ENCODE peak calls at places on chromosomes 16 and 17, in seven cellular contexts. One of them, this sample, is unnamed.

GRCh38 chr17:80267391-80267790 is 6.7 kb downstream of the RNF213 start:
- DNase-seq in GM23248: no peak
- DNase-seq in esophagus squamous epithelium: no peak
- DNase-seq in ovary: no peak
- DNase-seq in uterus: no peak
- DNase-seq in fibroblast of lung: no peak
- DNase-seq in IMR-90: peak; percentile 41
- DNase-seq in this sample: no peak

GRCh38 chr17:63222655-63223054 is 223.5 kb downstream of the CYB561 start:
- DNase-seq in GM23248: peak; percentile 8
- DNase-seq in esophagus squamous epithelium: no peak
- DNase-seq in ovary: no peak
- DNase-seq in uterus: no peak
- DNase-seq in fibroblast of lung: peak; percentile 13
- DNase-seq in IMR-90: peak; percentile 33
- DNase-seq in this sample: no peak

GRCh38 chr16:79876332-79876730 is 275.8 kb upstream of the MAF start:
- DNase-seq in GM23248: no peak
- DNase-seq in esophagus squamous epithelium: no peak
- DNase-seq in ovary: no peak
- DNase-seq in uterus: no peak
- DNase-seq in fibroblast of lung: no peak
- DNase-seq in IMR-90: no peak
- DNase-seq in this sample: no peak

GRCh38 chr17:67376509-67376891 is 581 bp upstream of the PITPNC1 start:
- DNase-seq in GM23248: peak; percentile 77
- DNase-seq in esophagus squamous epithelium: no peak
- DNase-seq in ovary: no peak
- DNase-seq in uterus: peak; percentile 28
- DNase-seq in fibroblast of lung: peak; percentile 31
- DNase-seq in IMR-90: peak; percentile 59
- DNase-seq in this sample: peak; percentile 32

GRCh38 chr17:21298983-21299519 is 14.5 kb downstream of the MAP2K3 start:
- DNase-seq in GM23248: peak; percentile 1
- DNase-seq in esophagus squamous epithelium: no peak
- DNase-seq in ovary: no peak
- DNase-seq in uterus: no peak
- DNase-seq in fibroblast of lung: no peak
- DNase-seq in IMR-90: no peak
- DNase-seq in this sample: no peak

GRCh38 chr16:31868701-31869167 is 4.9 kb upstream of the ZNF267 start:
- DNase-seq in GM23248: peak; percentile 81
- DNase-seq in esophagus squamous epithelium: peak; percentile 18
- DNase-seq in ovary: peak; percentile 67
- DNase-seq in uterus: peak; percentile 85
- DNase-seq in fibroblast of lung: peak; percentile 78
- DNase-seq in IMR-90: peak; percentile 72
- DNase-seq in this sample: peak; percentile 81

GRCh38 chr16:23148513-23149266 is 562 bp downstream of the USP31 start:
- DNase-seq in GM23248: peak; percentile 69
- DNase-seq in esophagus squamous epithelium: peak; percentile 9
- DNase-seq in ovary: peak; percentile 56
- DNase-seq in uterus: peak; percentile 66
- DNase-seq in fibroblast of lung: peak; percentile 60
- DNase-seq in IMR-90: peak; percentile 22
- DNase-seq in this sample: peak; percentile 54

GRCh38 chr16:10838611-10839270 is 20.1 kb upstream of the TVP23A start:
- DNase-seq in GM23248: no peak
- DNase-seq in esophagus squamous epithelium: no peak
- DNase-seq in ovary: no peak
- DNase-seq in uterus: no peak
- DNase-seq in fibroblast of lung: no peak
- DNase-seq in IMR-90: no peak
- DNase-seq in this sample: no peak

GRCh38 chr17:57422574-57423164 is 166.3 kb downstream of the MSI2 start:
- DNase-seq in GM23248: peak; percentile 92
- DNase-seq in esophagus squamous epithelium: no peak
- DNase-seq in ovary: no peak
- DNase-seq in uterus: no peak
- DNase-seq in fibroblast of lung: peak; percentile 38
- DNase-seq in IMR-90: peak; percentile 57
- DNase-seq in this sample: peak; percentile 37

GRCh38 chr16:4032768-4033167 is 83.5 kb downstream of the ADCY9 start:
- DNase-seq in GM23248: peak; percentile 58
- DNase-seq in esophagus squamous epithelium: no peak
- DNase-seq in ovary: no peak
- DNase-seq in uterus: no peak
- DNase-seq in fibroblast of lung: peak; percentile 34
- DNase-seq in IMR-90: peak; percentile 52
- DNase-seq in this sample: no peak

GRCh38 chr16:1794221-1794871 is 841 bp upstream of the IGFALS start:
- DNase-seq in GM23248: no peak
- DNase-seq in esophagus squamous epithelium: no peak
- DNase-seq in ovary: no peak
- DNase-seq in uterus: no peak
- DNase-seq in fibroblast of lung: no peak
- DNase-seq in IMR-90: no peak
- DNase-seq in this sample: no peak

GRCh38 chr16:87035053-87035452 is 282.1 kb downstream of the C16orf95 start:
- DNase-seq in GM23248: no peak
- DNase-seq in esophagus squamous epithelium: no peak
- DNase-seq in ovary: no peak
- DNase-seq in uterus: no peak
- DNase-seq in fibroblast of lung: no peak
- DNase-seq in IMR-90: no peak
- DNase-seq in this sample: no peak

GRCh38 chr17:48228720-48229119 is 121.2 kb downstream of the SNX11 start:
- DNase-seq in GM23248: no peak
- DNase-seq in esophagus squamous epithelium: no peak
- DNase-seq in ovary: no peak
- DNase-seq in uterus: no peak
- DNase-seq in fibroblast of lung: no peak
- DNase-seq in IMR-90: no peak
- DNase-seq in this sample: no peak

GRCh38 chr17:19812407-19812806 is 55.3 kb downstream of the ULK2 start:
- DNase-seq in GM23248: peak; percentile 23
- DNase-seq in esophagus squamous epithelium: no peak
- DNase-seq in ovary: no peak
- DNase-seq in uterus: no peak
- DNase-seq in fibroblast of lung: peak; percentile 7
- DNase-seq in IMR-90: peak; percentile 10
- DNase-seq in this sample: peak; percentile 7

GRCh38 chr16:4358831-4359561 is 7.9 kb upstream of the PAM16 start:
- DNase-seq in GM23248: peak; percentile 63
- DNase-seq in esophagus squamous epithelium: no peak
- DNase-seq in ovary: peak; percentile 65
- DNase-seq in uterus: peak; percentile 71
- DNase-seq in fibroblast of lung: peak; percentile 34
- DNase-seq in IMR-90: no peak
- DNase-seq in this sample: peak; percentile 58

GRCh38 chr16:2015117-2015946 is 4.3 kb upstream of the NPW start:
- DNase-seq in GM23248: no peak
- DNase-seq in esophagus squamous epithelium: no peak
- DNase-seq in ovary: no peak
- DNase-seq in uterus: no peak
- DNase-seq in fibroblast of lung: peak; percentile 93
- DNase-seq in IMR-90: peak; percentile 47
- DNase-seq in this sample: peak; percentile 11

GRCh38 chr16:49158029-49158642 is 123.5 kb downstream of the CBLN1 start:
- DNase-seq in GM23248: peak; percentile 29
- DNase-seq in esophagus squamous epithelium: no peak
- DNase-seq in ovary: no peak
- DNase-seq in uterus: no peak
- DNase-seq in fibroblast of lung: peak; percentile 5
- DNase-seq in IMR-90: peak; percentile 33
- DNase-seq in this sample: peak; percentile 88

GRCh38 chr17:5560361-5560988 is 23.8 kb downstream of the NLRP1 start:
- DNase-seq in GM23248: no peak
- DNase-seq in esophagus squamous epithelium: no peak
- DNase-seq in ovary: no peak
- DNase-seq in uterus: no peak
- DNase-seq in fibroblast of lung: no peak
- DNase-seq in IMR-90: no peak
- DNase-seq in this sample: no peak

GRCh38 chr17:49677134-49677932 is 564 bp downstream of the SPOP start:
- DNase-seq in GM23248: peak; percentile 96
- DNase-seq in esophagus squamous epithelium: peak; percentile 71
- DNase-seq in ovary: peak; percentile 98
- DNase-seq in uterus: peak; percentile 96
- DNase-seq in fibroblast of lung: peak; percentile 94
- DNase-seq in IMR-90: peak; percentile 91
- DNase-seq in this sample: peak; percentile 97

GRCh38 chr17:32567086-32567485 is 80.3 kb downstream of the CDK5R1 start:
- DNase-seq in GM23248: no peak
- DNase-seq in esophagus squamous epithelium: no peak
- DNase-seq in ovary: no peak
- DNase-seq in uterus: no peak
- DNase-seq in fibroblast of lung: no peak
- DNase-seq in IMR-90: no peak
- DNase-seq in this sample: no peak

GRCh38 chr17:27990979-27991378 is 51.5 kb upstream of the NLK start:
- DNase-seq in GM23248: no peak
- DNase-seq in esophagus squamous epithelium: no peak
- DNase-seq in ovary: no peak
- DNase-seq in uterus: no peak
- DNase-seq in fibroblast of lung: no peak
- DNase-seq in IMR-90: no peak
- DNase-seq in this sample: no peak

GRCh38 chr17:31688704-31689103 is 170.3 kb downstream of the COPRS start:
- DNase-seq in GM23248: peak; percentile 26
- DNase-seq in esophagus squamous epithelium: no peak
- DNase-seq in ovary: no peak
- DNase-seq in uterus: no peak
- DNase-seq in fibroblast of lung: no peak
- DNase-seq in IMR-90: no peak
- DNase-seq in this sample: no peak

GRCh38 chr17:296382-296781 is 56.2 kb downstream of the RPH3AL start:
- DNase-seq in GM23248: no peak
- DNase-seq in esophagus squamous epithelium: no peak
- DNase-seq in ovary: no peak
- DNase-seq in uterus: no peak
- DNase-seq in fibroblast of lung: no peak
- DNase-seq in IMR-90: no peak
- DNase-seq in this sample: no peak

GRCh38 chr17:66397486-66397885 is 95.1 kb downstream of the PRKCA start:
- DNase-seq in GM23248: peak; percentile 36
- DNase-seq in esophagus squamous epithelium: no peak
- DNase-seq in ovary: no peak
- DNase-seq in uterus: no peak
- DNase-seq in fibroblast of lung: no peak
- DNase-seq in IMR-90: no peak
- DNase-seq in this sample: no peak

DNA sequence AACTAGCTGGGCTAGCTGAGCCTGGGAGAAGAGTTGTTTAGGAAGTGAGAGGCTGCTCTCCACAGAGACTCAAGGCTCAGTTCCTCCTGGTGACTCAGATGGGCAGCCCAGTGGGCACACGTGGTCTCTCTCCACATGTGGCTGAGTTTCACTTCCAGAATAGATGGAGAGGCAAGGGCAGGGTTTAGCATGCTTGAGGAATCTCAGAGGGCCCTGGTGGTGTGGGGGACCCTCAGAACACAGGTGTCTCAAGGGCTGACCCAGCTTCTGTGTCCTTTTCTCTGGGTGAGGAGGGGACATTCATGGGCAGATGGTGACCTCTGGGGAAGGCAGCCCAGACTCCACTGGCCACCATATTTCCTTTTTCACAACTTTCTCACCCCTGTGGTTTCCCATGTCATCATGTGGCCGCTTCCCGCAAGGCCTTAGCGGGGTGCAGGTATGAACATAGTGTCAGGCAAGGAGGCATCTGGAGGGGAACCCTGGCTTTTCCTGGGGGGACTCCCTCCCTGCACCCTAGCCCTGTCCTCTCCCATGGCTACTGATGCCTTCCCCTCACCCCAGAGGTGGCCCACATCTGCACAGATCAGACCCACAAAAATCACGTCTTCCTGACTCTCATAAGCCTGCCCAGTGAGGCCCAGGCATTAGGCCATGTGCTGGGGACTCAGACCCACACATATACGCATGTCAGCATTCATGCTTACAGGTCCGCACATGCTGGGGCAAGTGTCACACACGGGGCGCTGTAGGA is 3.3 kb downstream of the GRN start:
- DNase-seq in GM23248: peak; percentile 84
- DNase-seq in esophagus squamous epithelium: no peak
- DNase-seq in ovary: no peak
- DNase-seq in uterus: no peak
- DNase-seq in fibroblast of lung: no peak
- DNase-seq in IMR-90: peak; percentile 57
- DNase-seq in this sample: no peak
- H3K27ac ChIP-seq in GM23248: peak overlapping the region; percentile 33
- H3K27ac ChIP-seq in esophagus squamous epithelium: peak overlapping the region; percentile 96
- H3K27ac ChIP-seq in ovary: no peak overlapping the region
- H3K27ac ChIP-seq in uterus: no peak overlapping the region
- H3K27ac ChIP-seq in fibroblast of lung: no peak overlapping the region
- H3K27ac ChIP-seq in IMR-90: no peak overlapping the region
- H3K27ac ChIP-seq in this sample: no peak overlapping the region

GRCh38 chr16:727291-727977 is 528 bp downstream of the HAGHL start:
- DNase-seq in GM23248: peak; percentile 39
- DNase-seq in esophagus squamous epithelium: no peak
- DNase-seq in ovary: no peak
- DNase-seq in uterus: no peak
- DNase-seq in fibroblast of lung: no peak
- DNase-seq in IMR-90: no peak
- DNase-seq in this sample: no peak
- H3K27ac ChIP-seq in GM23248: no peak overlapping the region
- H3K27ac ChIP-seq in esophagus squamous epithelium: peak overlapping the region; percentile 53
- H3K27ac ChIP-seq in ovary: no peak overlapping the region
- H3K27ac ChIP-seq in uterus: no peak overlapping the region
- H3K27ac ChIP-seq in fibroblast of lung: no peak overlapping the region
- H3K27ac ChIP-seq in IMR-90: peak overlapping the region; percentile 76
- H3K27ac ChIP-seq in this sample: no peak overlapping the region

DNA sequence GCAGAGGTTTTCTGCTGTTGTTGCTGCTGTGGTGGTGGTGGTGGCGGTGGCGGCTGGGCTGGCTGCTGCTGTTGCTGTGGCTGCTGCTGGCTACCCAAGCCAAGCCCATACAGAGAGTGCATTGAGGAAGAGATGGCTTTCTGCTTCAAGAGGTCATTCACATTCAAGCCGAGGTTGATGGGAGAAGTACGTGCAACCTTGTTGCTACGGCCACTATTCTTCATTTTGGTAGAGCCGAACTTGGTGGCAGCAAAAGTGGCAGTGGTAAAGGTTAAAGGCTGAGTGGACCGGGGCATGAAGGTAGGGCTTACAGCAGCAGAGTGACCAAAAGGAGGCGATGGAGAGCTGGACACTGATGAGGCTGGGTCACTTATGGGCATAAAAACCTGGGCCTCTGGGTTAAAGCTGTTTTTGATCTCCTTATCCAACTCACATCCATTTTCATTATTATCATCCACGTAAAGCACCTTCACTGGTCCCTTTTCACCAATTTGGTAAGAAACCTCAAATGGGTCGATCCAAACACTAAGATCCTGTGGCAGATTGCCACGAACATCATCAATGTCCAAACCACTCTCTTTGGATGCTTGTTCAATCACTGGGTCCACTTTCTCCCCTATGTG is 2.8 kb downstream of the TOB1 start:
- DNase-seq in GM23248: peak; percentile 59
- DNase-seq in esophagus squamous epithelium: no peak
- DNase-seq in ovary: no peak
- DNase-seq in uterus: no peak
- DNase-seq in fibroblast of lung: peak; percentile 49
- DNase-seq in IMR-90: no peak
- DNase-seq in this sample: peak; percentile 59
- H3K27ac ChIP-seq in GM23248: peak overlapping the region; percentile 75
- H3K27ac ChIP-seq in esophagus squamous epithelium: peak overlapping the region; percentile 78
- H3K27ac ChIP-seq in ovary: no peak overlapping the region
- H3K27ac ChIP-seq in uterus: peak overlapping the region; percentile 99
- H3K27ac ChIP-seq in fibroblast of lung: no peak overlapping the region
- H3K27ac ChIP-seq in IMR-90: no peak overlapping the region
- H3K27ac ChIP-seq in this sample: no peak overlapping the region

GRCh38 chr16:25065899-25066298 is 45.6 kb upstream of the LCMT1 start:
- DNase-seq in GM23248: no peak
- DNase-seq in esophagus squamous epithelium: no peak
- DNase-seq in ovary: no peak
- DNase-seq in uterus: no peak
- DNase-seq in fibroblast of lung: no peak
- DNase-seq in IMR-90: no peak
- DNase-seq in this sample: no peak
- H3K27ac ChIP-seq in GM23248: no peak overlapping the region
- H3K27ac ChIP-seq in esophagus squamous epithelium: no peak overlapping the region
- H3K27ac ChIP-seq in ovary: no peak overlapping the region
- H3K27ac ChIP-seq in uterus: peak overlapping the region; percentile 91
- H3K27ac ChIP-seq in fibroblast of lung: no peak overlapping the region
- H3K27ac ChIP-seq in IMR-90: no peak overlapping the region
- H3K27ac ChIP-seq in this sample: no peak overlapping the region

This sample was measured in cardiac muscle cell.